ENCODE peak calls at places on chromosomes 3 and 15, in four cellular contexts. J is K562, Z is HepG2, I is GM12878. O is an unnamed sample.

GRCh38 chr15:47824185-47824584 is 106.9 kb downstream of the SEMA6D start:
- DNase-seq in Z (no peak), I (no peak), J (no peak), O (no peak)

GRCh38 chr3:8557298-8557697 is 55.7 kb downstream of the LMCD1 start:
- DNase-seq in J (no peak), I (no peak), Z (no peak), O (no peak)

GRCh38 chr3:308597-309321 is 112.2 kb downstream of the CHL1 start:
- DNase-seq in I (no peak), J (no peak), Z (no peak), O (no peak)

GRCh38 chr15:52179278-52180195 is 11.7 kb downstream of the GNB5 start:
- DNase-seq in J (peak; percentile 81), Z (peak; percentile 57), I (peak; percentile 37), O (peak; percentile 89)

GRCh38 chr3:194150252-194150934 is 14.4 kb downstream of the HES1 start:
- DNase-seq in I (no peak), J (peak; percentile 40), Z (no peak), O (no peak)

GRCh38 chr3:196650740-196651311 is 11.3 kb downstream of the NRROS start:
- DNase-seq in J (peak; percentile 90), I (no peak), Z (peak; percentile 36), O (no peak)

GRCh38 chr3:55286695-55287094 is 200.4 kb downstream of the WNT5A start:
- DNase-seq in J (no peak), Z (no peak), I (no peak), O (no peak)

GRCh38 chr3:78497025-78497424 is 1270.8 kb downstream of the ROBO1 start:
- DNase-seq in Z (no peak), I (no peak), J (no peak), O (no peak)

GRCh38 chr15:64697911-64698369 is 77.4 kb downstream of the RBPMS2 start:
- DNase-seq in I (no peak), Z (no peak), J (no peak), O (no peak)

GRCh38 chr15:80090879-80091503 is 31.5 kb downstream of the ZFAND6 start:
- DNase-seq in J (no peak), Z (no peak), I (no peak), O (no peak)

GRCh38 chr15:77384589-77385359 is 35.1 kb downstream of the PEAK1 start:
- DNase-seq in J (no peak), I (no peak), Z (no peak), O (no peak)

GRCh38 chr3:42265059-42265991 is 660 bp downstream of the CCK start:
- DNase-seq in Z (no peak), J (no peak), I (no peak), O (no peak)

GRCh38 chr3:42263354-42264346 is 2.3 kb downstream of the CCK start:
- DNase-seq in J (no peak), I (no peak), Z (no peak), O (peak; percentile 68)

GRCh38 chr3:42262525-42262924 is 3.5 kb downstream of the CCK start:
- DNase-seq in J (no peak), I (no peak), Z (no peak), O (no peak)

GRCh38 chr3:42266085-42266484 is at the start of gene CCK:
- DNase-seq in Z (no peak), I (no peak), J (no peak), O (no peak)

GRCh38 chr3:42264399-42265058 is 1.5 kb downstream of the CCK start:
- DNase-seq in J (peak; percentile 23), I (no peak), Z (no peak), O (peak; percentile 70)
- TF ChIP-seq TCF7 in J (no peak), I (no peak), Z (no peak), O (no peak)

DNA sequence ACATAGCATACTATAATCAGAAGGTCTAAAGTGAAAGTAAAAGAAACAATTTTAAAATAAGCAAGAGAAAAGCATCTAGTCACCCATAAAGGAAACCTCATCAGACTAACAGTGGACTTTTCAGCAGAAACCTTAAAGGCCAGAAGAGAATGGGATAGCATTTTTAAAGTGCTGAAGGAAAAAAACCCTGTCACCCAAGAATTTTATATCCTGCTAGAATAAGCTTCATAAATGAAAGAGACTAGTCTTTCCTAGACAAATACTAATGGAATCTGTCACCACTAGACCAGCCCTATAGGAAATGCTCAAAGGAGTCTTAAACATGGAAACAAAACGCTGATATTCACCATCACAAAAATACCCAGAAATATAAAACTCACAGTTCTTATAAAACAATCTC is 46.9 kb downstream of the TAMM41 start:
- DNase-seq in I (no peak), Z (no peak), J (no peak), O (no peak)
- TF ChIP-seq TCF7 in I (no peak), Z (no peak), J (no peak), O (no peak)

GRCh38 chr3:187062526-187063177 is 76.6 kb downstream of the RPL39L start:
- DNase-seq in I (no peak), Z (peak; percentile 81), J (no peak), O (no peak)
- TF ChIP-seq TCF7 in I (no peak), Z (no peak), J (no peak), O (no peak)

GRCh38 chr3:107523361-107524213 is 825 bp downstream of the BBX start:
- DNase-seq in I (no peak), Z (peak; percentile 5), J (peak; percentile 15), O (peak; percentile 44)
- TF ChIP-seq TCF7 in I (no peak), Z (no peak), J (no peak), O (no peak)

GRCh38 chr15:67479781-67480180 is 41.1 kb upstream of the C15orf61 start:
- DNase-seq in J (no peak), Z (no peak), I (no peak), O (no peak)
- TF ChIP-seq TCF7 in J (no peak), Z (no peak), I (no peak), O (no peak)

GRCh38 chr3:124107074-124107473 is 115.2 kb upstream of the ROPN1 start:
- DNase-seq in J (no peak), Z (no peak), I (no peak), O (no peak)
- TF ChIP-seq TCF7 in J (no peak), Z (no peak), I (no peak), O (no peak)